ENCODE peak calls at places on chromosome 5, in nine cellular contexts. B is K562; C is astrocyte of the spinal cord; T is PC-9; K is body of pancreas; Y is CD8-positive, alpha-beta T cell; G is cardiac muscle cell; F is lung; V is fibroblast of the aortic adventitia. O is an unnamed sample.

GRCh38 chr5:177604656-177605055 is 4.7 kb downstream of the B4GALT7 start:
- DNase-seq in G (no peak), C (no peak), Y (no peak), V (no peak), T (no peak), F (no peak), B (no peak), K (no peak), O (no peak)

GRCh38 chr5:148623741-148624140 is 30.6 kb downstream of the HTR4 start:
- DNase-seq in T (peak; percentile 37), B (peak; percentile 19), G (no peak), K (no peak), F (no peak), V (no peak), Y (no peak), C (no peak), O (no peak)

GRCh38 chr5:117829646-117830045 is 1158.7 kb downstream of the DTWD2 start:
- DNase-seq in F (no peak), G (no peak), Y (no peak), K (no peak), C (no peak), V (no peak), B (no peak), T (no peak), O (no peak)

GRCh38 chr5:71537681-71538080 is 49.5 kb upstream of the MCCC2 start:
- DNase-seq in T (no peak), V (no peak), Y (no peak), B (no peak), F (no peak), C (peak; percentile 52), G (no peak), K (no peak), O (no peak)

GRCh38 chr5:158824167-158824882 is 275.4 kb downstream of the EBF1 start:
- DNase-seq in Y (no peak), K (no peak), C (no peak), F (no peak), B (no peak), T (no peak), G (no peak), V (no peak), O (no peak)

GRCh38 chr5:168651654-168652053 is 72.5 kb upstream of the PANK3 start:
- DNase-seq in B (no peak), F (no peak), V (peak; percentile 88), C (peak; percentile 53), T (no peak), Y (no peak), K (no peak), G (no peak), O (no peak)

GRCh38 chr5:159824188-159825153 is 91.8 kb upstream of the ADRA1B start:
- DNase-seq in F (no peak), K (no peak), Y (no peak), B (no peak), T (no peak), V (no peak), C (no peak), G (no peak), O (no peak)

GRCh38 chr5:18968966-18969365 is 1019.0 kb downstream of the CDH18 start:
- DNase-seq in T (peak; percentile 44), F (no peak), B (no peak), Y (no peak), K (no peak), V (no peak), G (no peak), C (no peak), O (no peak)

GRCh38 chr5:111954516-111955337 is 197.7 kb upstream of the NREP start:
- DNase-seq in G (no peak), Y (no peak), C (peak; percentile 69), B (no peak), V (peak; percentile 50), F (no peak), T (no peak), K (no peak), O (no peak)

DNA sequence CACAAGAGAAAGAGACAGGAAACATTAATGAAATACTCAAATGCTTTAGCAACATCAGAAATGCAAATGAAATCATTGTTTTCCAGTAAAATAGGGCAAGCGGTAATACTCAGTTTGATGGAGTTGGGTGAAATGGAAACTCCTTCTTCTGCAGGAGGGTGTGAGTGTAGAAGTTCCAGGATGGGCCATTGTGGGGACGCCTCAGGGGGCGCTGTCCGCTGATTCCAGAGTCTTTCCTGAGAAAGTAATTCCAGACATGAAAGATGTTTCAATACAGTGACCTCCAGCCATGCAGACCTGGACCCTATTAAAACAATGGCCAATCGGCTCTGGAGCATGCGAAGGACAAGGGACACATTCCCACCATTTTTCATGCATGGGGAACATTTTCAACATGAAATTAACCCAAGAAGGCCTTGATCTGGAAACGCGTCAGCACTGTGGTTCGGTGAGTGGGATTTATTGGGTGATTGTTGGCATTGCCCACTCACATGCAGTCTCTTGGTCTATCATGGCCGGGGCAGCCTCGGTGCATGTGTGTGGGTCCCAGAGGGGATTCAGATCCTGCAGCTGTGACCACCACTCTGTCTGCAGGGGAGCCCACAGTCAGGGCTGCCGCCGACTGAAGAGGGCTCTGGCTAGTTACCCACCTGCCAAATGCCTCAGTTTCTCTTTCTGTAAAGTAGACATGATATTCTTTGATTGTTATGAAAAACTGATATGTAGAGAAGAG is 132.6 kb upstream of the IRX4 start:
- DNase-seq in B (peak; percentile 38), T (no peak), F (no peak), G (peak; percentile 51), V (no peak), C (no peak), K (no peak), Y (no peak), O (no peak)
- TF ChIP-seq CTCF in B (peak; percentile 51), T (peak; percentile 35), F (no peak), G (no peak), V (no peak), C (no peak), K (no peak), Y (no peak), O (no peak)

GRCh38 chr5:135551593-135552447 is 16.1 kb upstream of the NEUROG1 start:
- DNase-seq in Y (peak; percentile 40), K (peak; percentile 78), T (peak; percentile 61), B (peak; percentile 80), V (peak; percentile 84), F (peak; percentile 67), C (peak; percentile 72), G (peak; percentile 81), O (peak; percentile 52)

GRCh38 chr5:135559342-135559741 is 19.4 kb downstream of the CXCL14 start:
- DNase-seq in T (no peak), V (peak; percentile 13), K (no peak), Y (no peak), B (peak; percentile 63), F (no peak), G (no peak), C (no peak), O (no peak)

GRCh38 chr5:135557034-135557838 is 21.5 kb upstream of the NEUROG1 start:
- DNase-seq in K (no peak), B (no peak), T (no peak), C (no peak), Y (no peak), G (no peak), V (no peak), F (no peak), O (no peak)

GRCh38 chr5:135553688-135554462 is 18.1 kb upstream of the NEUROG1 start:
- DNase-seq in V (peak; percentile 17), G (peak; percentile 50), F (no peak), B (peak; percentile 41), K (peak; percentile 55), C (no peak), T (peak; percentile 16), Y (no peak), O (no peak)

DNA sequence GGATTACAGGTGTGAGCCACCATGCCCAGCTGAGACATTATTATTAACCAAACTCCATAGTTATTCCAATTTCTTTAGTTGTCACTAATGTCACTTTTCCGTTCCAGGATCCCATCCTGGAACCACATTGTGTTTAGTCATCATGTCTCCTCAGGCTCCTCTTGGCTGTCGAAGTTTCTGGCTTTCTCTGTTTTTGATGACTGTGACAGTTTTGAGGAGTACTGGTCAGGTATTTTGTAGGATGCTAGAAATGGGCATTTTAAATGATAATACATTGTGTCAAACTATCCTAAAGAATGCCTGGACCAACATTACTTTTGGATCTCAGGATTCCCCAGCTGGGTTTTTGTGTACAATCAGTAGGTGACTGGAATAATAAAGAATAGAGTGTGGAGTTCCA is 19.8 kb upstream of the NEUROG1 start:
- DNase-seq in G (no peak), C (no peak), T (no peak), Y (no peak), V (no peak), F (no peak), K (no peak), B (no peak), O (no peak)
- H3K4me3 ChIP-seq in G (no peak overlapping the region), C (no peak overlapping the region), T (no peak overlapping the region), Y (no peak overlapping the region), V (no peak overlapping the region), F (no peak overlapping the region), K (no peak overlapping the region), B (no peak overlapping the region), O (no peak overlapping the region)

DNA sequence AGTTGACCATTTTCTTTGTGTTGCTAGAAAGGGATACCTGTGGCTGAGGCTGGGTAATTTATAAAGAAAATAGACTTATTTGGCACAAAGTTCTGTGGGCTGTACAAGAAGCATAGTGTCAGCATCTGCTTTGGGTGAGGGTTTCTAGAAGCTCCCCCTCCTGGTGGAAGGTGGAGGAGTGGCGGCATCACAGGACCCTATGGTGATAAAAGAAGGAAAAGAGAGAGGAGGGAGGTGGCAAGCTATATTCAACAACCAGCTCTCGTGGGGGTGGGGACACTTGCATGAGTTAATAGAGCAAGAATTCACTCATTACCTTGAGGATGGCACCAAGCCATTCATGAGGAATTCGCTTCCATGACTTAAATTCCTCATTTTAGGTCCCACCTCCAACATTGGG is 2041.4 kb upstream of the CDH9 start:
- DNase-seq in K (no peak), B (no peak), C (no peak), T (no peak), G (no peak), V (no peak), F (no peak), Y (no peak), O (no peak)
- TF ChIP-seq CTCF in K (no peak), B (peak; percentile 23), C (no peak), T (peak; percentile 22), G (no peak), V (no peak), F (no peak), Y (no peak), O (no peak)

DNA sequence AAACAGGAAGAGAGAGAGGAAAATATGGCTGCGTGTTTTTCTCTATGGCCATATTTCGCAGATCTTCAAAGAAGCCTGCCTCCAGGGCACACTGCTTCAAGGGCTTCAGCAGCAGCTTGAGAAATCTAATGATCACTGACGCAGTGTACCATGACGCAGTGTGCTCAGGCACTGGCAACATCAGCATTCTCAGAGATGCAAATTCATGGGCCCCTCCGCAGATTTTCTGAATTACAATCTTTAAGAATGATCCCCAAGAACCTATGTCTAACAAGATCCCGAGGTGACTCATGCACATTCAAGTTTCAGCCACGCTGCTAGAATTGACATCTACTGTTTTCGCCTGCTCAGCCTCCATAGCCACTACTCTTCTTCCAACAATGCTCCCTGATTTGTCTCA is 143.9 kb upstream of the ZNF366 start:
- DNase-seq in F (no peak), Y (no peak), K (no peak), T (no peak), V (no peak), G (no peak), B (no peak), C (no peak), O (no peak)
- H3K4me3 ChIP-seq in F (no peak overlapping the region), Y (no peak overlapping the region), K (no peak overlapping the region), T (no peak overlapping the region), V (no peak overlapping the region), G (no peak overlapping the region), B (no peak overlapping the region), C (no peak overlapping the region), O (no peak overlapping the region)

O was measured in mucosa of descending colon.